ENCODE peak calls at places on chromosomes 16 and 17, in nine cellular contexts. D is NCI-H1105; X is T-helper 17 cell; W is activated CD8-positive, alpha-beta T cell treated with anti-CD3 and anti-CD28 coated beads for 36 hours; A is activated T-helper 1 cell treated with anti-CD3 and anti-CD28 coated beads, Interleukin-2, amount 50 U/mL, for 16 hours; P is stimulated activated CD4-positive, alpha-beta T cell treated with anti-CD3 and anti-CD28 coated beads, Interleukin-12 subunit alpha, Interleukin-12 subunit beta, amount 100 ng/mL, for 4 hours; J is upper lobe of right lung; U is astrocyte; L is PC-3. F is an unnamed sample.

GRCh38 chr17:4307179-4307930 is 43.6 kb upstream of the ANKFY1 start:
- DNase-seq in W (no peak), L (no peak), P (no peak), X (no peak), D (no peak), A (no peak), J (no peak), U (no peak), F (no peak)

GRCh38 chr17:28571255-28572122 is at the start of gene PIGS:
- DNase-seq in D (peak), J (peak), W (peak), X (peak), P (peak), L (peak), A (peak), U (peak), F (peak)

GRCh38 chr16:68455631-68456030 is 7.3 kb upstream of the SMPD3 start:
- DNase-seq in X (no peak), U (no peak), A (no peak), D (no peak), W (no peak), L (no peak), P (no peak), J (no peak), F (no peak)

GRCh38 chr17:34499576-34499975 is 79.8 kb upstream of the TMEM132E start:
- DNase-seq in X (no peak), U (no peak), W (peak), D (no peak), P (no peak), J (no peak), L (peak), A (no peak), F (no peak)

GRCh38 chr16:2497116-2497630 is 16.6 kb upstream of the ATP6V0C start:
- DNase-seq in D (no peak), U (no peak), J (peak), L (no peak), X (no peak), P (no peak), W (no peak), A (no peak), F (no peak)

GRCh38 chr17:55157165-55157564 is 107.6 kb upstream of the HLF start:
- DNase-seq in D (no peak), W (no peak), L (peak), J (no peak), P (no peak), U (peak), X (no peak), A (no peak), F (no peak)

GRCh38 chr16:64975821-64976220 is 146.0 kb downstream of the CDH11 start:
- DNase-seq in A (no peak), W (no peak), D (no peak), L (no peak), X (no peak), J (no peak), P (no peak), U (no peak), F (no peak)

GRCh38 chr17:80005360-80006338 is 30.0 kb downstream of the TBC1D16 start:
- DNase-seq in D (peak), U (no peak), A (peak), W (peak), P (peak), X (peak), J (no peak), L (peak), F (peak)

GRCh38 chr17:79114455-79115301 is 40.1 kb downstream of the ENGASE start:
- DNase-seq in L (peak), U (no peak), A (no peak), D (peak), X (no peak), W (no peak), P (no peak), J (peak), F (no peak)

F was measured in T follicular helper cell.